ENCODE peak calls at places on chromosome 6, in four cellular contexts. One of them, this sample, is unnamed.
A peak's percentile ranks its signal among the peaks of the same experiment; 100 is the strongest.

GRCh38 chr6:29813809-29814208 is 13.8 kb upstream of the HLA-G start:
- DNase-seq in GM04504: no peak
- DNase-seq in T-helper 17 cell: no peak
- DNase-seq in CD4-positive, CD25-positive, alpha-beta regulatory T cell: no peak
- DNase-seq in this sample: no peak

GRCh38 chr6:9783567-9783966 is 631.3 kb downstream of the TFAP2A start:
- DNase-seq in GM04504: no peak
- DNase-seq in T-helper 17 cell: no peak
- DNase-seq in CD4-positive, CD25-positive, alpha-beta regulatory T cell: no peak
- DNase-seq in this sample: no peak

GRCh38 chr6:24223131-24223715 is 97.2 kb downstream of the NRSN1 start:
- DNase-seq in CD4-positive, CD25-positive, alpha-beta regulatory T cell: no peak
- DNase-seq in T-helper 17 cell: no peak
- DNase-seq in GM04504: no peak
- DNase-seq in this sample: no peak

GRCh38 chr6:16466778-16467177 is 228.4 kb downstream of the GMPR start:
- DNase-seq in T-helper 17 cell: no peak
- DNase-seq in CD4-positive, CD25-positive, alpha-beta regulatory T cell: no peak
- DNase-seq in GM04504: no peak
- DNase-seq in this sample: no peak

GRCh38 chr6:157460182-157460999 is 79.4 kb downstream of the ZDHHC14 start:
- DNase-seq in T-helper 17 cell: no peak
- DNase-seq in GM04504: no peak
- DNase-seq in CD4-positive, CD25-positive, alpha-beta regulatory T cell: no peak
- DNase-seq in this sample: no peak

GRCh38 chr6:47438481-47439347 is 38.9 kb upstream of the CD2AP start:
- DNase-seq in CD4-positive, CD25-positive, alpha-beta regulatory T cell: no peak
- DNase-seq in GM04504: no peak
- DNase-seq in T-helper 17 cell: no peak
- DNase-seq in this sample: no peak

GRCh38 chr6:162123797-162124196 is 603.8 kb downstream of the PRKN start:
- DNase-seq in CD4-positive, CD25-positive, alpha-beta regulatory T cell: no peak
- DNase-seq in T-helper 17 cell: no peak
- DNase-seq in GM04504: no peak
- DNase-seq in this sample: no peak

GRCh38 chr6:159169557-159170332 is 545 bp downstream of the FNDC1 start:
- DNase-seq in CD4-positive, CD25-positive, alpha-beta regulatory T cell: no peak
- DNase-seq in GM04504: no peak
- DNase-seq in T-helper 17 cell: no peak
- DNase-seq in this sample: peak; percentile 37

GRCh38 chr6:20024979-20025378 is 187.3 kb downstream of the MBOAT1 start:
- DNase-seq in T-helper 17 cell: no peak
- DNase-seq in GM04504: no peak
- DNase-seq in CD4-positive, CD25-positive, alpha-beta regulatory T cell: no peak
- DNase-seq in this sample: no peak

GRCh38 chr6:47335456-47335855 is 25.8 kb upstream of the TNFRSF21 start:
- DNase-seq in T-helper 17 cell: no peak
- DNase-seq in CD4-positive, CD25-positive, alpha-beta regulatory T cell: no peak
- DNase-seq in GM04504: no peak
- DNase-seq in this sample: no peak

GRCh38 chr6:46366190-46366900 is 124.9 kb downstream of the RCAN2 start:
- DNase-seq in T-helper 17 cell: no peak
- DNase-seq in GM04504: no peak
- DNase-seq in CD4-positive, CD25-positive, alpha-beta regulatory T cell: no peak
- DNase-seq in this sample: no peak

GRCh38 chr6:139547082-139547776 is 172.8 kb upstream of the CITED2 start:
- DNase-seq in CD4-positive, CD25-positive, alpha-beta regulatory T cell: no peak
- DNase-seq in GM04504: no peak
- DNase-seq in T-helper 17 cell: no peak
- DNase-seq in this sample: no peak

GRCh38 chr6:165746331-165746730 is 83.3 kb upstream of the PDE10A start:
- DNase-seq in T-helper 17 cell: no peak
- DNase-seq in CD4-positive, CD25-positive, alpha-beta regulatory T cell: no peak
- DNase-seq in GM04504: no peak
- DNase-seq in this sample: no peak

GRCh38 chr6:33700391-33701050 is 11.0 kb downstream of the UQCC2 start:
- DNase-seq in T-helper 17 cell: peak; percentile 57
- DNase-seq in GM04504: peak; percentile 48
- DNase-seq in CD4-positive, CD25-positive, alpha-beta regulatory T cell: peak; percentile 51
- DNase-seq in this sample: peak; percentile 40

GRCh38 chr6:14885471-14885987 is 360.3 kb upstream of the JARID2 start:
- DNase-seq in CD4-positive, CD25-positive, alpha-beta regulatory T cell: no peak
- DNase-seq in T-helper 17 cell: no peak
- DNase-seq in GM04504: no peak
- DNase-seq in this sample: no peak

GRCh38 chr6:170446841-170447560 is 106.1 kb downstream of the PSMB1 start:
- DNase-seq in CD4-positive, CD25-positive, alpha-beta regulatory T cell: no peak
- DNase-seq in GM04504: no peak
- DNase-seq in T-helper 17 cell: no peak
- DNase-seq in this sample: no peak

GRCh38 chr6:73058736-73059135 is 166.6 kb downstream of the KHDC1L start:
- DNase-seq in T-helper 17 cell: no peak
- DNase-seq in CD4-positive, CD25-positive, alpha-beta regulatory T cell: no peak
- DNase-seq in GM04504: no peak
- DNase-seq in this sample: peak; percentile 61

GRCh38 chr6:79257381-79258205 is 23.1 kb upstream of the HMGN3 start:
- DNase-seq in CD4-positive, CD25-positive, alpha-beta regulatory T cell: no peak
- DNase-seq in GM04504: no peak
- DNase-seq in T-helper 17 cell: no peak
- DNase-seq in this sample: no peak

GRCh38 chr6:31749301-31750036 is 9.7 kb downstream of the MSH5 start:
- DNase-seq in CD4-positive, CD25-positive, alpha-beta regulatory T cell: no peak
- DNase-seq in T-helper 17 cell: no peak
- DNase-seq in GM04504: no peak
- DNase-seq in this sample: no peak

GRCh38 chr6:32176476-32177181 is 745 bp upstream of the AGPAT1 start:
- DNase-seq in CD4-positive, CD25-positive, alpha-beta regulatory T cell: no peak
- DNase-seq in T-helper 17 cell: no peak
- DNase-seq in GM04504: no peak
- DNase-seq in this sample: no peak

GRCh38 chr6:127471379-127472255 is 12.4 kb upstream of the KIAA0408 start:
- DNase-seq in GM04504: no peak
- DNase-seq in T-helper 17 cell: no peak
- DNase-seq in CD4-positive, CD25-positive, alpha-beta regulatory T cell: no peak
- DNase-seq in this sample: no peak

GRCh38 chr6:31328355-31328960 is 28.5 kb downstream of the HLA-B start:
- DNase-seq in T-helper 17 cell: no peak
- DNase-seq in GM04504: no peak
- DNase-seq in CD4-positive, CD25-positive, alpha-beta regulatory T cell: no peak
- DNase-seq in this sample: no peak

GRCh38 chr6:14141531-14141930 is 24.0 kb downstream of the CD83 start:
- DNase-seq in T-helper 17 cell: no peak
- DNase-seq in CD4-positive, CD25-positive, alpha-beta regulatory T cell: no peak
- DNase-seq in GM04504: no peak
- DNase-seq in this sample: no peak

GRCh38 chr6:166626177-166627038 is 643 bp downstream of the RPS6KA2 start:
- DNase-seq in GM04504: no peak
- DNase-seq in CD4-positive, CD25-positive, alpha-beta regulatory T cell: peak; percentile 24
- DNase-seq in T-helper 17 cell: peak; percentile 11
- DNase-seq in this sample: no peak

GRCh38 chr6:20541387-20541786 is 7.1 kb downstream of the CDKAL1 start:
- DNase-seq in GM04504: no peak
- DNase-seq in T-helper 17 cell: no peak
- DNase-seq in CD4-positive, CD25-positive, alpha-beta regulatory T cell: no peak
- DNase-seq in this sample: no peak

GRCh38 chr6:33962673-33963072 is 158.9 kb upstream of the MLN start:
- DNase-seq in GM04504: no peak
- DNase-seq in CD4-positive, CD25-positive, alpha-beta regulatory T cell: no peak
- DNase-seq in T-helper 17 cell: no peak
- DNase-seq in this sample: no peak

This sample was measured in astrocyte of the cerebellum.